ENCODE peak calls at places on chromosome 16, in nine cellular contexts. One of them, this sample, is unnamed.

GRCh38 chr16:61581417-61582046 is 454.7 kb downstream of the CDH8 start:
- DNase-seq in pancreas: no peak
- DNase-seq in activated T-cell treated with anti-CD3 and anti-CD28 coated beads, Interleukin-2, amount 50 U/mL, for 4 hours: no peak
- DNase-seq in caudate nucleus: no peak
- DNase-seq in NCI-H1048: no peak
- DNase-seq in NCI-H1694 treated with DMSO at 0.1 percent for 48 hours: no peak
- DNase-seq in naive thymus-derived CD4-positive, alpha-beta T cell: no peak
- DNase-seq in glutamatergic neuron: no peak
- DNase-seq in stimulated activated CD4-positive, alpha-beta T cell treated with anti-CD3 and anti-CD28 coated beads, Interleukin-15, amount 100 ng/mL, for 24 hours: no peak
- DNase-seq in this sample: no peak

GRCh38 chr16:77335652-77336234 is 99.1 kb downstream of the ADAMTS18 start:
- DNase-seq in NCI-H1694 treated with DMSO at 0.1 percent for 48 hours: no peak
- DNase-seq in caudate nucleus: no peak
- DNase-seq in glutamatergic neuron: no peak
- DNase-seq in naive thymus-derived CD4-positive, alpha-beta T cell: no peak
- DNase-seq in pancreas: no peak
- DNase-seq in NCI-H1048: no peak
- DNase-seq in stimulated activated CD4-positive, alpha-beta T cell treated with anti-CD3 and anti-CD28 coated beads, Interleukin-15, amount 100 ng/mL, for 24 hours: no peak
- DNase-seq in activated T-cell treated with anti-CD3 and anti-CD28 coated beads, Interleukin-2, amount 50 U/mL, for 4 hours: no peak
- DNase-seq in this sample: peak

GRCh38 chr16:13633381-13633861 is 286.5 kb upstream of the ERCC4 start:
- DNase-seq in NCI-H1694 treated with DMSO at 0.1 percent for 48 hours: no peak
- DNase-seq in caudate nucleus: no peak
- DNase-seq in naive thymus-derived CD4-positive, alpha-beta T cell: no peak
- DNase-seq in stimulated activated CD4-positive, alpha-beta T cell treated with anti-CD3 and anti-CD28 coated beads, Interleukin-15, amount 100 ng/mL, for 24 hours: no peak
- DNase-seq in activated T-cell treated with anti-CD3 and anti-CD28 coated beads, Interleukin-2, amount 50 U/mL, for 4 hours: no peak
- DNase-seq in glutamatergic neuron: no peak
- DNase-seq in NCI-H1048: no peak
- DNase-seq in pancreas: no peak
- DNase-seq in this sample: no peak

GRCh38 chr16:54437361-54437760 is 150.8 kb upstream of the IRX3 start:
- DNase-seq in glutamatergic neuron: no peak
- DNase-seq in naive thymus-derived CD4-positive, alpha-beta T cell: no peak
- DNase-seq in caudate nucleus: no peak
- DNase-seq in NCI-H1694 treated with DMSO at 0.1 percent for 48 hours: no peak
- DNase-seq in stimulated activated CD4-positive, alpha-beta T cell treated with anti-CD3 and anti-CD28 coated beads, Interleukin-15, amount 100 ng/mL, for 24 hours: no peak
- DNase-seq in NCI-H1048: no peak
- DNase-seq in activated T-cell treated with anti-CD3 and anti-CD28 coated beads, Interleukin-2, amount 50 U/mL, for 4 hours: no peak
- DNase-seq in pancreas: no peak
- DNase-seq in this sample: no peak

GRCh38 chr16:66639091-66639885 is 34.8 kb downstream of the CMTM3 start:
- DNase-seq in NCI-H1694 treated with DMSO at 0.1 percent for 48 hours: no peak
- DNase-seq in naive thymus-derived CD4-positive, alpha-beta T cell: no peak
- DNase-seq in pancreas: no peak
- DNase-seq in activated T-cell treated with anti-CD3 and anti-CD28 coated beads, Interleukin-2, amount 50 U/mL, for 4 hours: no peak
- DNase-seq in glutamatergic neuron: no peak
- DNase-seq in caudate nucleus: no peak
- DNase-seq in stimulated activated CD4-positive, alpha-beta T cell treated with anti-CD3 and anti-CD28 coated beads, Interleukin-15, amount 100 ng/mL, for 24 hours: no peak
- DNase-seq in NCI-H1048: no peak
- DNase-seq in this sample: no peak

GRCh38 chr16:53732296-53732929 is 28.5 kb downstream of the FTO start:
- DNase-seq in stimulated activated CD4-positive, alpha-beta T cell treated with anti-CD3 and anti-CD28 coated beads, Interleukin-15, amount 100 ng/mL, for 24 hours: no peak
- DNase-seq in glutamatergic neuron: no peak
- DNase-seq in NCI-H1694 treated with DMSO at 0.1 percent for 48 hours: no peak
- DNase-seq in activated T-cell treated with anti-CD3 and anti-CD28 coated beads, Interleukin-2, amount 50 U/mL, for 4 hours: no peak
- DNase-seq in naive thymus-derived CD4-positive, alpha-beta T cell: no peak
- DNase-seq in caudate nucleus: no peak
- DNase-seq in NCI-H1048: no peak
- DNase-seq in pancreas: no peak
- DNase-seq in this sample: no peak

GRCh38 chr16:21950782-21951521 is 2.2 kb upstream of the UQCRC2 start:
- DNase-seq in activated T-cell treated with anti-CD3 and anti-CD28 coated beads, Interleukin-2, amount 50 U/mL, for 4 hours: no peak
- DNase-seq in caudate nucleus: no peak
- DNase-seq in naive thymus-derived CD4-positive, alpha-beta T cell: no peak
- DNase-seq in NCI-H1694 treated with DMSO at 0.1 percent for 48 hours: peak
- DNase-seq in NCI-H1048: no peak
- DNase-seq in stimulated activated CD4-positive, alpha-beta T cell treated with anti-CD3 and anti-CD28 coated beads, Interleukin-15, amount 100 ng/mL, for 24 hours: peak
- DNase-seq in glutamatergic neuron: peak
- DNase-seq in pancreas: no peak
- DNase-seq in this sample: no peak

GRCh38 chr16:8739989-8740704 is 57.3 kb downstream of the TMEM186 start:
- DNase-seq in activated T-cell treated with anti-CD3 and anti-CD28 coated beads, Interleukin-2, amount 50 U/mL, for 4 hours: no peak
- DNase-seq in NCI-H1048: no peak
- DNase-seq in NCI-H1694 treated with DMSO at 0.1 percent for 48 hours: no peak
- DNase-seq in caudate nucleus: no peak
- DNase-seq in stimulated activated CD4-positive, alpha-beta T cell treated with anti-CD3 and anti-CD28 coated beads, Interleukin-15, amount 100 ng/mL, for 24 hours: no peak
- DNase-seq in naive thymus-derived CD4-positive, alpha-beta T cell: no peak
- DNase-seq in pancreas: no peak
- DNase-seq in glutamatergic neuron: no peak
- DNase-seq in this sample: no peak

GRCh38 chr16:17585449-17586080 is 114.8 kb upstream of the XYLT1 start:
- DNase-seq in glutamatergic neuron: no peak
- DNase-seq in caudate nucleus: no peak
- DNase-seq in pancreas: no peak
- DNase-seq in NCI-H1694 treated with DMSO at 0.1 percent for 48 hours: no peak
- DNase-seq in NCI-H1048: no peak
- DNase-seq in naive thymus-derived CD4-positive, alpha-beta T cell: no peak
- DNase-seq in stimulated activated CD4-positive, alpha-beta T cell treated with anti-CD3 and anti-CD28 coated beads, Interleukin-15, amount 100 ng/mL, for 24 hours: no peak
- DNase-seq in activated T-cell treated with anti-CD3 and anti-CD28 coated beads, Interleukin-2, amount 50 U/mL, for 4 hours: no peak
- DNase-seq in this sample: no peak

GRCh38 chr16:50272687-50273381 is 6.5 kb downstream of the ADCY7 start:
- DNase-seq in NCI-H1694 treated with DMSO at 0.1 percent for 48 hours: no peak
- DNase-seq in activated T-cell treated with anti-CD3 and anti-CD28 coated beads, Interleukin-2, amount 50 U/mL, for 4 hours: no peak
- DNase-seq in glutamatergic neuron: no peak
- DNase-seq in NCI-H1048: no peak
- DNase-seq in naive thymus-derived CD4-positive, alpha-beta T cell: no peak
- DNase-seq in caudate nucleus: no peak
- DNase-seq in stimulated activated CD4-positive, alpha-beta T cell treated with anti-CD3 and anti-CD28 coated beads, Interleukin-15, amount 100 ng/mL, for 24 hours: no peak
- DNase-seq in pancreas: no peak
- DNase-seq in this sample: no peak

GRCh38 chr16:24906199-24906808 is 60.5 kb downstream of the SLC5A11 start:
- DNase-seq in stimulated activated CD4-positive, alpha-beta T cell treated with anti-CD3 and anti-CD28 coated beads, Interleukin-15, amount 100 ng/mL, for 24 hours: no peak
- DNase-seq in NCI-H1694 treated with DMSO at 0.1 percent for 48 hours: no peak
- DNase-seq in glutamatergic neuron: no peak
- DNase-seq in pancreas: no peak
- DNase-seq in NCI-H1048: no peak
- DNase-seq in naive thymus-derived CD4-positive, alpha-beta T cell: no peak
- DNase-seq in activated T-cell treated with anti-CD3 and anti-CD28 coated beads, Interleukin-2, amount 50 U/mL, for 4 hours: no peak
- DNase-seq in caudate nucleus: no peak
- DNase-seq in this sample: no peak

GRCh38 chr16:3152022-3152272 is 17.1 kb downstream of the ZNF213 start:
- DNase-seq in naive thymus-derived CD4-positive, alpha-beta T cell: no peak
- DNase-seq in stimulated activated CD4-positive, alpha-beta T cell treated with anti-CD3 and anti-CD28 coated beads, Interleukin-15, amount 100 ng/mL, for 24 hours: peak
- DNase-seq in NCI-H1694 treated with DMSO at 0.1 percent for 48 hours: no peak
- DNase-seq in NCI-H1048: no peak
- DNase-seq in activated T-cell treated with anti-CD3 and anti-CD28 coated beads, Interleukin-2, amount 50 U/mL, for 4 hours: no peak
- DNase-seq in caudate nucleus: no peak
- DNase-seq in pancreas: no peak
- DNase-seq in glutamatergic neuron: no peak
- DNase-seq in this sample: peak

GRCh38 chr16:46562979-46563378 is 58.2 kb downstream of the SHCBP1 start:
- DNase-seq in NCI-H1048: no peak
- DNase-seq in pancreas: no peak
- DNase-seq in caudate nucleus: no peak
- DNase-seq in stimulated activated CD4-positive, alpha-beta T cell treated with anti-CD3 and anti-CD28 coated beads, Interleukin-15, amount 100 ng/mL, for 24 hours: no peak
- DNase-seq in naive thymus-derived CD4-positive, alpha-beta T cell: no peak
- DNase-seq in NCI-H1694 treated with DMSO at 0.1 percent for 48 hours: no peak
- DNase-seq in activated T-cell treated with anti-CD3 and anti-CD28 coated beads, Interleukin-2, amount 50 U/mL, for 4 hours: no peak
- DNase-seq in glutamatergic neuron: no peak
- DNase-seq in this sample: no peak

This sample was measured in upper lobe of left lung.